ENCODE peak calls at places on chromosome X, in five cellular contexts. A, U, P, L and O are unnamed samples.

GRCh38 chrX:106742831-106743230 is 16.3 kb downstream of the RNF128 start:
- DNase-seq in P (no peak), A (no peak), U (no peak), L (no peak), O (no peak)

GRCh38 chrX:45716747-45717146 is 516.1 kb upstream of the DIPK2B start:
- DNase-seq in P (no peak), A (no peak), U (no peak), L (no peak), O (no peak)

GRCh38 chrX:129239371-129239770 is 283.9 kb downstream of the SMARCA1 start:
- DNase-seq in U (no peak), L (no peak), P (no peak), A (no peak), O (no peak)

GRCh38 chrX:101287402-101287801 is 3.7 kb downstream of the TAF7L start:
- DNase-seq in L (no peak), U (no peak), P (no peak), A (no peak), O (no peak)

GRCh38 chrX:68826113-68826980 is 2.5 kb upstream of the EFNB1 start:
- DNase-seq in P (no peak), A (peak), L (no peak), U (no peak), O (no peak)

GRCh38 chrX:290476-291166 is 9.4 kb downstream of the PLCXD1 start:
- DNase-seq in U (peak), L (peak), A (peak), P (no peak), O (peak)

GRCh38 chrX:13759152-13759718 is 24.7 kb downstream of the OFD1 start:
- DNase-seq in A (no peak), U (no peak), L (no peak), P (no peak), O (no peak)

GRCh38 chrX:40012039-40012799 is 85.5 kb downstream of the BCOR start:
- DNase-seq in L (peak), P (peak), U (peak), A (peak), O (peak)

GRCh38 chrX:96861228-96861627 is 22.5 kb upstream of the RPA4 start:
- DNase-seq in P (no peak), U (no peak), L (no peak), A (no peak), O (no peak)

GRCh38 chrX:69277369-69277768 is 112.1 kb upstream of the PJA1 start:
- DNase-seq in L (no peak), U (no peak), P (no peak), A (no peak), O (no peak)

GRCh38 chrX:40469316-40469715 is 111.5 kb upstream of the ATP6AP2 start:
- DNase-seq in U (no peak), L (no peak), A (no peak), P (no peak), O (no peak)

GRCh38 chrX:118534716-118535493 is 39.3 kb downstream of the DOCK11 start:
- DNase-seq in A (no peak), P (no peak), L (no peak), U (no peak), O (no peak)

GRCh38 chrX:104270916-104271512 is 16.3 kb upstream of the ESX1 start:
- DNase-seq in A (no peak), P (no peak), L (no peak), U (no peak), O (peak)

GRCh38 chrX:100447563-100448397 is 37.7 kb upstream of the PCDH19 start:
- DNase-seq in P (no peak), U (no peak), A (no peak), L (peak), O (peak)

GRCh38 chrX:118847676-118848075 is 24.1 kb downstream of the ZCCHC12 start:
- DNase-seq in A (no peak), P (no peak), L (no peak), U (no peak), O (no peak)

GRCh38 chrX:47497274-47497673 is 14.3 kb upstream of the ZNF41 start:
- DNase-seq in P (no peak), A (no peak), L (no peak), U (no peak), O (no peak)

GRCh38 chrX:140723251-140723650 is 13.7 kb downstream of the LINC00632 start:
- DNase-seq in L (no peak), A (no peak), U (no peak), P (no peak), O (no peak)

GRCh38 chrX:30659421-30659820 is 6.2 kb downstream of the GK start:
- DNase-seq in P (no peak), A (no peak), L (no peak), U (no peak), O (no peak)

GRCh38 chrX:41313419-41313818 is 20.5 kb upstream of the DDX3X start:
- DNase-seq in U (peak), L (no peak), A (no peak), P (no peak), O (no peak)

GRCh38 chrX:47191331-47191730 is 2.3 kb upstream of the UBA1 start:
- DNase-seq in P (peak), U (peak), A (no peak), L (no peak), O (no peak)

GRCh38 chrX:152177497-152178269 is 39.3 kb upstream of the MAGEA10 start:
- DNase-seq in A (no peak), L (no peak), U (no peak), P (no peak), O (no peak)

GRCh38 chrX:134935286-134935685 is 55.5 kb upstream of the SMIM10 start:
- DNase-seq in P (no peak), L (no peak), U (no peak), A (no peak), O (no peak)

GRCh38 chrX:140050906-140051305 is 85.6 kb upstream of the CXorf66 start:
- DNase-seq in A (no peak), P (no peak), U (no peak), L (no peak), O (no peak)

GRCh38 chrX:107485019-107485418 is 35.6 kb downstream of the FRMPD3 start:
- DNase-seq in L (no peak), U (no peak), P (no peak), A (no peak), O (no peak)

GRCh38 chrX:23844502-23845138 is 61.6 kb downstream of the SAT1 start:
- DNase-seq in P (peak), L (no peak), A (no peak), U (peak), O (no peak)

GRCh38 chrX:127459784-127460183 is 592.4 kb downstream of the ACTRT1 start:
- DNase-seq in U (no peak), A (no peak), L (no peak), P (no peak), O (no peak)

GRCh38 chrX:115362334-115363095 is 73.0 kb downstream of the LUZP4 start:
- DNase-seq in U (no peak), A (no peak), L (no peak), P (no peak), O (no peak)

GRCh38 chrX:69161371-69161770 is 3.9 kb downstream of the PJA1 start:
- DNase-seq in L (no peak), A (no peak), U (no peak), P (no peak), O (no peak)

GRCh38 chrX:41308884-41309655 is 24.9 kb upstream of the DDX3X start:
- DNase-seq in P (no peak), A (no peak), L (no peak), U (no peak), O (no peak)

GRCh38 chrX:19682712-19683331 is 167.5 kb upstream of the MAP3K15 start:
- DNase-seq in P (peak), L (peak), A (peak), U (peak), O (peak)

GRCh38 chrX:96430756-96431455 is 253.7 kb upstream of the DIAPH2 start:
- DNase-seq in P (no peak), U (no peak), L (no peak), A (no peak), O (no peak)

GRCh38 chrX:34578237-34578636 is 78.8 kb downstream of the TMEM47 start:
- DNase-seq in U (no peak), P (no peak), L (no peak), A (no peak), O (no peak)

GRCh38 chrX:7927259-7928167 is at the start of gene PNPLA4:
- DNase-seq in L (peak), A (peak), P (peak), U (peak), O (peak)

GRCh38 chrX:49266536-49267445 is 2.3 kb upstream of the FOXP3 start:
- DNase-seq in P (no peak), U (peak), L (no peak), A (no peak), O (no peak)

GRCh38 chrX:46967547-46967946 is 55.3 kb downstream of the JADE3 start:
- DNase-seq in L (no peak), U (no peak), A (no peak), P (no peak), O (no peak)

GRCh38 chrX:11757729-11758399 is at the start of gene MSL3:
- DNase-seq in U (peak), A (peak), L (peak), P (peak), O (peak)

GRCh38 chrX:68846536-68846935 is 17.7 kb downstream of the EFNB1 start:
- DNase-seq in U (no peak), P (no peak), L (no peak), A (no peak), O (no peak)

DNA sequence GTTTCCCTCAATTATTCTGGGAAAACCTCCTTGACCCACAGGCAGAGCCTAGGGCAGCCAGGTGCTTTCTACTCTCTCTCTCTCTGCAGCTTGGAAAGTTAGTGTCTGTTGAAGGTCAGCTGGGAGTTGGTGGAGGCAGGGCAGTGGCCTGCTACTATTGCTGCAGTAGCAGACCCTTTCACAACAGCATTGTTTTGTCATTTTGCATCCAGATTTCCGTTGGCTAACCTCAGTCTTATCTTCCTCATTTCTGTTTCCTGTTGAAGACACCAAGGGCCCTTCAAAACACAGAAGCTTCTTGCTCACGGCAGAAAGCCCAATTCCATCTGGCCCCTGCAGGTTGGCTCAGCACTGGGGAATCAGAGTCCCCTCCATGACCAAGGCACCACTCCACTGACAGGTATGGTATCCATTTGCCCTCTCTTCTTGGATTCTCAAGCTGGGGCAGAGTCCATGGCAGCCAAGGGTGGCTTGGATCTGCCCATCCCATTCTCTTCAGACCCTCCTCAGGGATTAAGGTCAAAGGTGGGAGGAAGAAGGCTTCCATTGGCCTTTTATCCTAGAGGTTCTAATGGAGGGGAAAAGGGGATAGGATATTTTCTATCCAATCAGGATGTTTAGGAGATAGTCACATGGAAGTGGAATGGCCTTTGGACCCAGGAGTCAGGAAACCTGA is 24.6 kb downstream of the VSIG4 start:
- DNase-seq in A (no peak), P (no peak), U (peak), L (no peak), O (no peak)
- TF ChIP-seq POLR2A in A (no peak), P (no peak), U (peak), L (no peak), O (no peak)

DNA sequence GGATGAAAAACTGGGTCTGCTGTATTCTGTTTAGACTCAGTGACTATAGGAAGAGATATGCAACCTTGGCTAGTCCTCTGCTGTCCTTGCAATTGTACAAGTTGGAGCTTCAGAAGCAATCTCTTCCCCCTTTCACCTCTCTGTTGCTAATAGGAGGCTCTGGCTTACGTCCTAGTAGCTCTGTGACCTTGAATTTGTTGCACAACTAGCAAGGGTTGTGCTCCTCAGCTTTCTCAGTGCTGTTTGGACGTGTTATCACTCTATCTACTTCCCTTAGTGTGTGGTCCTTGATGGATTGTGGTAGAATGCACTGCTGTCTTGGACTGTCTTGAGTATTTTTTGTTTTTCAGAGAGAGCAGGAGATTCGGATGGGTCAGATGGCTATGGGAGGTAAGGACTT is 3.4 kb upstream of the ITGB1BP2 start:
- DNase-seq in L (no peak), U (no peak), A (no peak), P (no peak), O (no peak)
- H3K4me3 ChIP-seq in L (no peak), U (no peak), A (no peak), P (no peak), O (no peak)

GRCh38 chrX:153968255-153968654 is 3.4 kb downstream of the HCFC1 start:
- DNase-seq in P (no peak), A (no peak), L (no peak), U (no peak), O (no peak)

GRCh38 chrX:153967536-153968214 is 3.9 kb downstream of the HCFC1 start:
- DNase-seq in L (no peak), A (no peak), P (no peak), U (no peak), O (no peak)

GRCh38 chrX:153966283-153966688 is 5.3 kb downstream of the HCFC1 start:
- DNase-seq in U (no peak), L (no peak), A (peak), P (peak), O (peak)

GRCh38 chrX:153968754-153969124 is 2.9 kb downstream of the HCFC1 start:
- DNase-seq in P (no peak), L (no peak), U (peak), A (peak), O (peak)

DNA sequence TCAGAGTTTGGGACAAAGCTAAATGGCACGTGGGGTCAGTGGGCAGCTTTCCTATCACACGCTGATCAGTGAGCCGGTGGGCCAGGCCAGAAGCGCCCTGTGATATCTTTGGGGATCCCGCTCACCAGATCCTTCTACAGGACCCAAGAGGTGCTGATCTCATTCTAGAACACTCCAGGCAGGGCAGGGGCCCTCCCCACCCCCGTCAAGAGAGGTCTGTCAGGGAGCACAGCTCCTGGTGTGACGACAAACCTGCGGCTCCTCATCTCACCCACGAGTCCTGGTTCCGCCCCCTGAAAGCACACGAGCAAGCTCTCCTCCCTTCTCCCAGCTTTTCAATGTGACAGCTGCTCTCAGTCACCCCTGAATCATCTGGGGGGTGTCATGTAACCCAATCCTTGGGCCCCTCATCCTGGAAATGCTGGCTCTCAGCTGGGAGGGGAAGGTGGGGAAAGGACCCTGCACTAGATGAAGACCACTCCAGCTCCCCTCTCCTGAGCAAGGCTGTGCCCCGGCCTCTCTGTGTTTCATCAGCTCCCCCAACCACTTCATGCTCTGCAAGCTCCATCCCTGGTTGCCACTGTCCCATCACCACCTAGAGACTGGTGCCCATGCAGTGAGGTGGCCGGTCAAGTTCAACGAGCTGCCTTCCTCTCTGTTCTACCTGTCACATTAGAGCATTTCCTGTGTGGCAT is 4.6 kb downstream of the HCFC1 start:
- DNase-seq in L (no peak), U (no peak), P (no peak), A (peak), O (no peak)
- H3K27ac ChIP-seq in L (no peak), U (peak), P (peak), A (peak), O (no peak)

DNA sequence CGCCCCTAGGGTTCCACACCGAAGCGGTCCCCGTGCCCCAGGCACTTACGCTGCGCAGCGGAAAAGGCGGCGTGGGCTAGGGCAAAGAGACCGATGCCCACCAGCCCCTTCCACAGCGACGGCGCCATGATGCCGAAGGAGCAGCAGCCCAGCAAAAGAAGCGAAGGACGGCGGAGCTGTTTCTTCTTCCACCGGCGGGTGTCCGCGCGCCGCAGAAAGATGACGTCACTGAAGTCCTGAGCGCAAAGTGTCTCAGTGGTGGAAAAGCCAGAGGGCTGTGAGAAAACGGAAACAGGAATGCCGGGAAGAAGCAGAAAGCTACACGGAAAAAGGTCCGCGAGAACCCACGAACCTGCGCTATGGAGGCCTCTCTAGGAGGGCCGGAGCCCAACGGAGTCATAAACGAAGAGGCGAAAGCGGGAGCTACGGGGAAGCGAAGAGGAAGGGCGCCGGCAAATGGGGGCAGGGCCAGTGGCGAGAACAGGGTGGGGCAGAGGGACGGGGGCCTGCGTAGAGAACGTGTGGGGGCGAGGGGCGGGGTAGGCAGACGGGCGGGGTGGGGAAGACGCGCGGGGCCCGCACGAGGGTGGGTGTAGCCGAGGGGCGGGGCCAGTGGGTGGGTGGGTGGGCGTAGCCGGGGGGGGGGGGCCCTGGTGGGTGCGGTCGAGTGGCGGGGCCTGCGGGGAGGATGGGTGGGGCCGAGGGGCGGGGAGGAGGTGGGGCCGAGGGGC is at the start of gene MMGT1:
- DNase-seq in A (peak), P (peak), U (peak), L (peak), O (peak)
- TF ChIP-seq POLR2A in A (peak), P (no peak), U (no peak), L (peak), O (no peak)

GRCh38 chrX:65596270-65596669 is 61.7 kb upstream of the LAS1L start:
- DNase-seq in U (no peak), A (no peak), L (no peak), P (no peak), O (no peak)

GRCh38 chrX:65598559-65599147 is 64.1 kb upstream of the LAS1L start:
- DNase-seq in L (no peak), U (no peak), A (no peak), P (no peak), O (no peak)

GRCh38 chrX:65600106-65600505 is 65.5 kb upstream of the LAS1L start:
- DNase-seq in P (no peak), L (no peak), U (no peak), A (no peak), O (no peak)

GRCh38 chrX:65601530-65602281 is 65.7 kb upstream of the MSN start:
- DNase-seq in L (peak), P (peak), A (peak), U (peak), O (peak)

GRCh38 chrX:65601126-65601525 is 66.3 kb upstream of the MSN start:
- DNase-seq in A (no peak), P (no peak), U (no peak), L (no peak), O (no peak)
- H3K4me3 ChIP-seq in A (no peak), P (no peak), U (no peak), L (no peak), O (no peak)

GRCh38 chrX:17737707-17738001 is 361 bp downstream of the SCML1 start:
- DNase-seq in L (no peak), A (no peak), P (no peak), U (no peak), O (no peak)
- H3K27ac ChIP-seq in L (peak), A (peak), P (peak), U (peak), O (peak)

DNA sequence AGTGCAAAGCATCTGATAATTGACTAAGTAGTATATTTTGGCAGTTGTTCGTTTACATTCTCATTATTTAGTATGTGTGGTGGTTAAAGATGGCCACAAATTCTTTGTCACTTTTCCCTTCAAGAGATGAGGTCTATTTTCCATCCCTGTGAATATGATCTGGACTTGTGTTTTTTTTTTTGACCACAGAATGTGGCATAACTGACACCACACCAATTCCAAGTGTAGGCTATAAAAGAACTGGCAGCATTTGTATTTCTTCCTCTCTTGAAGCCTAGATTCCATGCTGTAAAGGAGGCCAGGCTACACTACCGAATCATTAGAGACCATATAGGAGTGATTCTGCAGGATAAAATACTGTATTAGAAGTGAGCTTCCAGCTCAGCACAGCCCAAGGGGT is 596.6 kb downstream of the DMD start:
- DNase-seq in P (no peak), L (no peak), U (no peak), A (no peak), O (no peak)
- TF ChIP-seq POLR2A in P (no peak), L (no peak), U (no peak), A (no peak), O (no peak)

DNA sequence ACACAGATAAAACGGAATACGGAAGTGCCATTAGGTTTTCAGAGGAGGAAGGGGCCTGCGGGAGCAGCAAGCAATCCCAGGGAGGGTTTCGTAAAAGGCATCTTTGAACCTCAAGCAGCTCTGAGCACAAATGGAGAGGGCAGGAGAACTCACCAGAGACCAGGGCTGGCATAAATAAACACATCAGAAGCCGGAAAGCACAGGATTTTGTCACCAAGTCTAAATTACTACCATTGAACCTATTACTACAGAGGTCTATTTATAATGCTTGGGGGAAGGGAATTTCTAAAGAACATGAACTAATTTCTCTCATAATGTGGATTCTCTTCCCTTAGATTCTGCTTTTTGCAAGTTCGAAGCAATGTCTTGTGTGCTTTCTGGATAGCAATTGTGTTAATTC is 39.6 kb upstream of the MBTPS2 start:
- DNase-seq in A (no peak), L (no peak), P (no peak), U (no peak), O (no peak)
- H3K4me3 ChIP-seq in A (no peak), L (no peak), P (no peak), U (no peak), O (no peak)